ENCODE peak calls at places on chromosome 13, in four cellular contexts. T, F, I and A are unnamed samples.

GRCh38 chr13:107069107-107069776 is 501.3 kb upstream of the ARGLU1 start:
- DNase-seq in F (no peak), I (no peak), T (no peak), A (peak; percentile 48)

GRCh38 chr13:34357435-34358232 is 539.7 kb downstream of the RFC3 start:
- DNase-seq in F (no peak), I (no peak), T (no peak), A (peak; percentile 79)

GRCh38 chr13:44273991-44274810 is 99.4 kb upstream of the SERP2 start:
- DNase-seq in F (no peak), T (no peak), I (no peak), A (peak; percentile 77)

GRCh38 chr13:29190298-29190697 is 370.2 kb downstream of the MTUS2 start:
- DNase-seq in F (no peak), T (no peak), I (no peak), A (no peak)

GRCh38 chr13:66407159-66407558 is 823.0 kb downstream of the PCDH9 start:
- DNase-seq in I (no peak), T (no peak), F (no peak), A (no peak)

GRCh38 chr13:98729526-98730057 is 22.9 kb downstream of the SLC15A1 start:
- DNase-seq in T (no peak), I (no peak), F (no peak), A (no peak)

GRCh38 chr13:45796421-45796960 is 55.1 kb downstream of the SIAH3 start:
- DNase-seq in F (no peak), I (no peak), T (no peak), A (no peak)

GRCh38 chr13:51252954-51253531 is 30.8 kb downstream of the FAM124A start:
- DNase-seq in I (peak; percentile 7), F (no peak), T (no peak), A (no peak)

GRCh38 chr13:75762066-75762937 is 126.2 kb downstream of the LMO7 start:
- DNase-seq in I (peak; percentile 84), F (no peak), T (no peak), A (peak; percentile 63)

GRCh38 chr13:66353664-66354063 is 876.5 kb downstream of the PCDH9 start:
- DNase-seq in I (no peak), F (no peak), T (no peak), A (no peak)

GRCh38 chr13:95129004-95129403 is 172.2 kb downstream of the ABCC4 start:
- DNase-seq in F (no peak), I (no peak), T (no peak), A (no peak)

GRCh38 chr13:50993371-50993770 is 83.8 kb downstream of the RNASEH2B start:
- DNase-seq in I (no peak), T (no peak), F (no peak), A (no peak)

GRCh38 chr13:46183018-46183940 is 1.3 kb upstream of the LCP1 start:
- DNase-seq in I (no peak), F (peak; percentile 18), T (no peak), A (no peak)

GRCh38 chr13:20993661-20994440 is 67.5 kb downstream of the LATS2 start:
- DNase-seq in T (no peak), F (peak; percentile 73), I (no peak), A (peak; percentile 51)

GRCh38 chr13:20989883-20990282 is 71.5 kb downstream of the LATS2 start:
- DNase-seq in F (no peak), T (no peak), I (no peak), A (no peak)

GRCh38 chr13:20993211-20993610 is 68.2 kb downstream of the LATS2 start:
- DNase-seq in T (no peak), I (no peak), F (no peak), A (no peak)

GRCh38 chr13:20990910-20991525 is 70.4 kb downstream of the LATS2 start:
- DNase-seq in F (no peak), I (no peak), T (no peak), A (no peak)

GRCh38 chr13:20991741-20992520 is 69.5 kb downstream of the LATS2 start:
- DNase-seq in T (no peak), I (no peak), F (no peak), A (no peak)
- TF ChIP-seq ELK1 in T (no peak), I (no peak), F (no peak), A (no peak)

GRCh38 chr13:41365636-41366035 is 54.6 kb downstream of the NAA16 start:
- DNase-seq in T (no peak), F (no peak), I (no peak), A (peak; percentile 49)

GRCh38 chr13:41370736-41371135 is 59.7 kb downstream of the NAA16 start:
- DNase-seq in I (no peak), F (no peak), T (no peak), A (no peak)
- TF ChIP-seq ELK1 in I (no peak), F (no peak), T (no peak), A (no peak)

DNA sequence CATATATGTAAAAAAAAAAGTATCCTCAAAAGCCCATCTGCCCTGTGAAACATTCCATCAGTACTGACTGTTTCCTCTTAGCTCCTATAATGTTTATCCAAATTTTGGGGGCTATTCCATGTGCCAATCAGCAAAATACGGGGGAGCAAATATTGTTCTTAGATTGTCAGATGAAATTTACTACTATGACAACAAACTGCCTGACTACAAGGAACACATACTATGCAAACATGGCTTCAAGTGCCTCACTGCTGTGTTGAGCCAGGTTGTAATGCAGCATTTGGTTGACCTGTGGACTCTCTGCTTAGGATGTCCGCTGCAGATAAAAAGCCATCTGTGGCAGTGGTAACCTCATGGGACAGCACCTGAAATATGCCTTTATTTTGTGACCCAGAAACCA is 98.2 kb upstream of the SCEL start:
- DNase-seq in T (no peak), F (no peak), I (no peak), A (no peak)
- TF ChIP-seq ELK1 in T (no peak), F (no peak), I (no peak), A (no peak)

GRCh38 chr13:49739498-49740187 is 48.4 kb upstream of the EBPL start:
- DNase-seq in F (no peak), T (no peak), I (no peak), A (no peak)
- TF ChIP-seq ELK1 in F (no peak), T (no peak), I (no peak), A (no peak)

GRCh38 chr13:113187263-113187669 is 21.2 kb downstream of the PCID2 start:
- DNase-seq in I (no peak), T (peak; percentile 94), F (peak; percentile 68), A (peak; percentile 100)
- TF ChIP-seq ELK1 in I (no peak), T (no peak), F (no peak), A (no peak)

DNA sequence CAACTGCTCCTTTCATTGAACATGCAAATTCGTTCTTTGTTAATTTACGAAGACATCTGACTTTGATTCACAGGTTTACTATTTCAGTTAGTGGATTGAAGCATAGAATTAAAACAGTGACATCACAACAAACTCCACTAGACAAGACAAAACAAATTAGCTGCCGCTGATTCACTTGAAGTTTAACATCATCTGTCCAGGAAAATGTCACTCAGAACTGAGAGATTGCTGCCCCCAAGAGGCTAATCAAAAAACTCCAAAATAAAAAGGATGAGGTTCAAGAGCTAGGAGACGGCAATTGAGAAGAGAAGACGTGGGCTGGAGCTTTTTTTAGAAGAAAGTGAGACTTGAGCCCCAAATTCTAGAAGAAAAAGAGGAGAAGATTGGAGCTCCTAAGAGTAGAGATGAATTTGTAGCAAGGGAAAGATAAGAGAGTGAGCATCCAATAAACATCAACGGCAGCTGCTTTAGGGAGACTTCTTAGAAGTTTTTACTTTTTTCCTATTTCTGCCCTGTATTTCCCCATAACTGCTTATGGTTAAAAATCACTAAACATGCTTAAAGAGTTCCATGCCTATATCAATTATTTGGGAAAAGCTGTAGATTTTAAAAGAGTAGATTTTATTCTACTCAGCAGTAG is 40.8 kb upstream of the TPP2 start:
- DNase-seq in F (peak; percentile 11), I (no peak), T (peak; percentile 15), A (peak; percentile 26)
- TF ChIP-seq ELK1 in F (no peak), I (no peak), T (no peak), A (no peak)

DNA sequence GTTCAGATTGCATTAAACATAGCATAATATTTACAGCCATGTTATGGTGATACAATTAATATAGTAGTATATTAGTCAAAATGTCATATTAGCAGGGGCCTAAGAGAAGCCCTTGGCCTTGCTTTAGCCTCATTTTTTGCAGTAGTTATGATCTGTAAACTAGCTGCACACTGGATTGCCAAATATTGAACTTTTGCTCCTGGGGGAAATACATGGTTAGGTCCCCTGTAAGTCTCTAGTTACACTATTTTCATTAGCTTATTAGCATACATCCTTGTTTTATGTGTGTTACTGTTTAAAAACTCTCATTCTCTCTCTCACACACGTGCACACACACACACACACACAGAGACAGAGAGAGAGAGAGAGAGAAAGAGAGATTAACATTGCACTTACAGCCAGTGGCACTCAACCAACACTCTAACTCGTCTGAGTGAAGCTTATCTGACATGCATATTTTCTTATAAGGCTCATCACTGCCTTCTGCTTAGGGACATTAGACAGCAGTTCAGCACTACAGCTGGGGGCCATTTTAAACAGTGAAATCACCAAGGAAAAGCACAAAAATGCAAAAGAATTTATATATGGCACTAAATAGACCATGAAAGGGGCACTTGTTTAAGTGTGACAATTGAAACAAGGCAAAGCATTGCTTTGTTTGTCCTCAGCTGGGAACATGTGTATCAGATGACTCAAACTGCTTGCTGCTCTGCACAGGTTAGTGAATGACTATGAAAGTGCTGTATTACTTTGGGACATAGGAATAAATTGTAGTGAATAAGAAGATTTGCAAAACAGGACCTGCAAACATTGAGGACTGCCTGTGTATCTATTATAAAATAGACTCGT is 278.7 kb downstream of the GPC6 start:
- DNase-seq in T (no peak), F (no peak), I (no peak), A (peak; percentile 72)
- TF ChIP-seq ELK1 in T (no peak), F (no peak), I (no peak), A (no peak)

GRCh38 chr13:30421093-30422055 is 919 bp upstream of the UBE2L5 start:
- DNase-seq in F (peak; percentile 54), T (peak; percentile 36), I (no peak), A (peak; percentile 80)
- TF ChIP-seq ELK1 in F (no peak), T (no peak), I (no peak), A (no peak)

GRCh38 chr13:102191951-102192461 is 209.8 kb downstream of the FGF14 start:
- DNase-seq in F (no peak), I (no peak), T (no peak), A (peak; percentile 62)
- TF ChIP-seq ELK1 in F (no peak), I (no peak), T (no peak), A (no peak)

GRCh38 chr13:27834095-27834494 is 41.8 kb downstream of the GSX1 start:
- DNase-seq in F (no peak), I (no peak), T (no peak), A (no peak)
- TF ChIP-seq ELK1 in F (no peak), I (no peak), T (no peak), A (no peak)